ENCODE peak calls at places on chromosome 9, in nine cellular contexts. B is B cell; M is DMS153; D is A549; A is germinal center; S is activated CD8-positive, alpha-beta memory T cell treated with anti-CD3 and anti-CD28 coated beads, Interleukin-2, amount 10 ng/mL, durations not matched to agents 7 days and 5 days; L is mucosa of gallbladder; Q is SK-N-SH; X is activated effector memory CD4-positive, alpha-beta T cell treated with Interleukin-2 at 50 U/mL for 16 hours. E is an unnamed sample.

GRCh38 chr9:132451276-132451675 is 41.3 kb downstream of the CFAP77 start:
- DNase-seq in B (no peak), L (no peak), S (peak), Q (no peak), X (no peak), A (no peak), M (no peak), D (no peak), E (no peak)

GRCh38 chr9:121876658-121877271 is 216.3 kb downstream of the TTLL11 start:
- DNase-seq in S (no peak), Q (no peak), L (no peak), A (no peak), X (no peak), D (no peak), B (no peak), M (no peak), E (no peak)

GRCh38 chr9:137785704-137786161 is 91.8 kb upstream of the CACNA1B start:
- DNase-seq in M (peak), D (no peak), Q (no peak), S (no peak), B (no peak), A (no peak), L (no peak), X (no peak), E (peak)

GRCh38 chr9:129932303-129933151 is 97.3 kb downstream of the USP20 start:
- DNase-seq in S (no peak), M (no peak), A (no peak), L (no peak), Q (peak), B (no peak), X (no peak), D (no peak), E (no peak)

GRCh38 chr9:83544002-83544698 is 5.9 kb upstream of the FRMD3 start:
- DNase-seq in M (peak), S (no peak), A (peak), D (peak), B (no peak), X (no peak), L (peak), Q (peak), E (peak)

GRCh38 chr9:71364196-71364955 is 243.0 kb upstream of the TRPM3 start:
- DNase-seq in A (no peak), X (no peak), B (no peak), D (no peak), L (no peak), M (no peak), S (no peak), Q (no peak), E (no peak)

GRCh38 chr9:2299156-2299842 is 284.2 kb downstream of the SMARCA2 start:
- DNase-seq in X (no peak), D (no peak), Q (no peak), M (peak), S (no peak), L (peak), B (no peak), A (no peak), E (peak)

GRCh38 chr9:16321461-16322119 is 548.9 kb downstream of the BNC2 start:
- DNase-seq in S (no peak), M (no peak), X (no peak), D (peak), B (no peak), L (no peak), A (no peak), Q (peak), E (no peak)

GRCh38 chr9:124493794-124494479 is 13.3 kb downstream of the NR5A1 start:
- DNase-seq in B (no peak), A (no peak), L (no peak), Q (no peak), X (no peak), S (no peak), D (no peak), M (no peak), E (no peak)

GRCh38 chr9:135500071-135500524 is 384 bp upstream of the MRPS2 start:
- DNase-seq in A (no peak), X (no peak), Q (no peak), B (no peak), S (no peak), L (no peak), D (no peak), M (no peak), E (no peak)

GRCh38 chr9:127360829-127361228 is 36.1 kb upstream of the SLC2A8 start:
- DNase-seq in B (no peak), M (no peak), A (no peak), Q (peak), X (no peak), S (no peak), L (no peak), D (peak), E (no peak)

GRCh38 chr9:33167949-33168535 is 906 bp upstream of the B4GALT1 start:
- DNase-seq in Q (no peak), X (no peak), A (peak), M (no peak), S (peak), B (no peak), L (no peak), D (no peak), E (no peak)

GRCh38 chr9:79129865-79130480 is 441.8 kb upstream of the TLE4 start:
- DNase-seq in Q (peak), S (no peak), X (no peak), B (no peak), A (peak), D (peak), M (no peak), L (peak), E (peak)

GRCh38 chr9:134403682-134404301 is 77.5 kb downstream of the RXRA start:
- DNase-seq in L (peak), S (peak), D (no peak), M (no peak), X (no peak), B (no peak), A (peak), Q (no peak), E (no peak)

GRCh38 chr9:114116061-114116747 is 17.1 kb upstream of the KIF12 start:
- DNase-seq in M (no peak), Q (no peak), X (no peak), L (no peak), S (no peak), A (no peak), B (no peak), D (no peak), E (no peak)

GRCh38 chr9:6096821-6097220 is 81.4 kb upstream of the RANBP6 start:
- DNase-seq in S (no peak), L (no peak), B (no peak), D (peak), A (no peak), M (no peak), Q (no peak), X (no peak), E (no peak)

GRCh38 chr9:73118898-73119554 is 32.6 kb upstream of the ANXA1 start:
- DNase-seq in S (no peak), D (peak), Q (no peak), L (no peak), X (no peak), A (no peak), B (no peak), M (no peak), E (no peak)

GRCh38 chr9:27247756-27248155 is 49.2 kb downstream of the EQTN start:
- DNase-seq in X (no peak), L (peak), B (no peak), S (no peak), D (peak), A (peak), Q (peak), M (no peak), E (no peak)

GRCh38 chr9:112334319-112334828 is 955 bp upstream of the PTBP3 start:
- DNase-seq in A (no peak), Q (no peak), L (no peak), S (peak), B (peak), M (peak), D (peak), X (no peak), E (peak)

GRCh38 chr9:136089697-136090045 is 5.4 kb downstream of the NACC2 start:
- DNase-seq in A (no peak), D (no peak), B (no peak), M (no peak), Q (peak), S (no peak), X (no peak), L (no peak), E (no peak)

GRCh38 chr9:113931140-113931539 is 55.0 kb downstream of the ZNF618 start:
- DNase-seq in X (no peak), S (no peak), M (no peak), B (no peak), L (no peak), Q (no peak), A (no peak), D (no peak), E (no peak)

GRCh38 chr9:117704024-117704575 is at the start of gene TLR4:
- DNase-seq in M (peak), S (no peak), L (peak), Q (no peak), D (no peak), A (peak), B (peak), X (no peak), E (no peak)

GRCh38 chr9:137383453-137384115 is 39.4 kb downstream of the EXD3 start:
- DNase-seq in A (no peak), B (peak), M (no peak), S (no peak), Q (no peak), D (no peak), L (no peak), X (no peak), E (no peak)

GRCh38 chr9:116027096-116027495 is 126.5 kb upstream of the PAPPA start:
- DNase-seq in S (no peak), A (no peak), L (no peak), Q (no peak), D (peak), M (no peak), B (no peak), X (no peak), E (no peak)